ENCODE peak calls at places on chromosomes 12 and 14, in four cellular contexts. N is mammary epithelial cell, F is cardiac muscle cell, D is HepG2. G is an unnamed sample.

GRCh38 chr12:75994069-75994740 is 37.4 kb downstream of the PHLDA1 start:
- DNase-seq in N (no peak), F (no peak), D (no peak), G (no peak)

GRCh38 chr14:64253672-64254071 is 40.5 kb downstream of the ESR2 start:
- DNase-seq in N (peak; percentile 48), F (peak; percentile 46), D (no peak), G (no peak)

GRCh38 chr14:94423465-94424056 is 29.0 kb downstream of the SERPINA11 start:
- DNase-seq in N (peak; percentile 37), F (peak; percentile 80), D (peak; percentile 80), G (no peak)

GRCh38 chr12:25434493-25434892 is 118.6 kb downstream of the LMNTD1 start:
- DNase-seq in N (no peak), F (no peak), D (no peak), G (no peak)

GRCh38 chr12:4272976-4273650 is 449 bp upstream of the CCND2 start:
- DNase-seq in N (no peak), F (no peak), D (no peak), G (no peak)

GRCh38 chr12:106247731-106248176 is at the start of gene CKAP4:
- DNase-seq in N (peak; percentile 37), F (peak; percentile 93), D (peak; percentile 30), G (peak; percentile 56)

GRCh38 chr12:109540526-109541411 is 32.5 kb downstream of the MMAB start:
- DNase-seq in N (no peak), F (no peak), D (peak; percentile 34), G (no peak)

GRCh38 chr12:131159660-131160059 is 206.0 kb downstream of the ADGRD1 start:
- DNase-seq in N (no peak), F (no peak), D (peak; percentile 13), G (no peak)

GRCh38 chr14:102694530-102695171 is 82.6 kb upstream of the TRAF3 start:
- DNase-seq in N (peak; percentile 54), F (peak; percentile 85), D (peak; percentile 70), G (peak; percentile 63)

GRCh38 chr14:90999299-90999698 is 61.1 kb downstream of the RPS6KA5 start:
- DNase-seq in N (no peak), F (no peak), D (no peak), G (no peak)

GRCh38 chr12:117501066-117501465 is 139.6 kb upstream of the NOS1 start:
- DNase-seq in N (no peak), F (no peak), D (no peak), G (no peak)

GRCh38 chr12:17076335-17076734 is 470.4 kb upstream of the LMO3 start:
- DNase-seq in N (no peak), F (no peak), D (peak; percentile 8), G (no peak)

GRCh38 chr12:102824218-102824835 is 92.7 kb downstream of the PAH start:
- DNase-seq in N (peak; percentile 20), F (peak; percentile 37), D (peak; percentile 18), G (no peak)

GRCh38 chr14:77098470-77099353 is 654 bp downstream of the CIPC start:
- DNase-seq in N (no peak), F (no peak), D (no peak), G (peak; percentile 22)

GRCh38 chr12:76085159-76085868 is 829 bp upstream of the NAP1L1 start:
- DNase-seq in N (peak; percentile 10), F (peak; percentile 42), D (no peak), G (peak; percentile 56)

GRCh38 chr12:16606201-16606849 is 363 bp upstream of the LMO3 start:
- DNase-seq in N (peak; percentile 25), F (peak; percentile 72), D (no peak), G (no peak)

GRCh38 chr14:23910081-23910875 is 43.3 kb upstream of the DHRS4 start:
- DNase-seq in N (peak; percentile 53), F (peak; percentile 53), D (peak; percentile 81), G (peak; percentile 2)

GRCh38 chr12:26162905-26163304 is 32.5 kb upstream of the SSPN start:
- DNase-seq in N (no peak), F (no peak), D (no peak), G (no peak)

GRCh38 chr14:52950410-52950897 is 396 bp downstream of the FERMT2 start:
- DNase-seq in N (peak; percentile 56), F (peak; percentile 50), D (peak; percentile 22), G (peak; percentile 14)

GRCh38 chr12:78181544-78182162 is 351.0 kb downstream of the NAV3 start:
- DNase-seq in N (peak; percentile 15), F (peak; percentile 64), D (peak; percentile 2), G (no peak)

GRCh38 chr14:65910108-65910507 is 497.6 kb downstream of the FUT8 start:
- DNase-seq in N (peak; percentile 2), F (peak; percentile 81), D (no peak), G (no peak)

GRCh38 chr12:130849561-130850417 is 10.7 kb upstream of the STX2 start:
- DNase-seq in N (peak; percentile 21), F (no peak), D (peak; percentile 89), G (no peak)

GRCh38 chr14:76967788-76968187 is 60.7 kb downstream of the IRF2BPL start:
- DNase-seq in N (no peak), F (no peak), D (no peak), G (no peak)

GRCh38 chr14:56333361-56334279 is 215.4 kb downstream of the PELI2 start:
- DNase-seq in N (peak; percentile 9), F (peak; percentile 78), D (peak; percentile 13), G (no peak)

GRCh38 chr14:37591941-37592287 is 3.1 kb downstream of the FOXA1 start:
- DNase-seq in N (no peak), F (no peak), D (no peak), G (no peak)

GRCh38 chr14:37592288-37593274 is 2.5 kb downstream of the FOXA1 start:
- DNase-seq in N (no peak), F (no peak), D (no peak), G (no peak)

GRCh38 chr14:37594238-37594915 is 672 bp downstream of the FOXA1 start:
- DNase-seq in N (peak; percentile 74), F (peak; percentile 84), D (peak; percentile 99), G (no peak)

GRCh38 chr14:37594916-37595808 is at the start of the genes FOXA1 and TTC6:
- DNase-seq in N (peak; percentile 51), F (peak; percentile 32), D (peak; percentile 96), G (no peak)

GRCh38 chr14:37593496-37594237 is 1.4 kb downstream of the FOXA1 start:
- DNase-seq in N (no peak), F (no peak), D (no peak), G (no peak)
- H3K27me3 ChIP-seq in N (peaks cover 37% of the 10 kb centered on the region), F (peaks cover 99% of the 10 kb centered on the region), D (no peaks in the 10 kb centered on the region), G (peaks cover 34% of the 10 kb centered on the region)

DNA sequence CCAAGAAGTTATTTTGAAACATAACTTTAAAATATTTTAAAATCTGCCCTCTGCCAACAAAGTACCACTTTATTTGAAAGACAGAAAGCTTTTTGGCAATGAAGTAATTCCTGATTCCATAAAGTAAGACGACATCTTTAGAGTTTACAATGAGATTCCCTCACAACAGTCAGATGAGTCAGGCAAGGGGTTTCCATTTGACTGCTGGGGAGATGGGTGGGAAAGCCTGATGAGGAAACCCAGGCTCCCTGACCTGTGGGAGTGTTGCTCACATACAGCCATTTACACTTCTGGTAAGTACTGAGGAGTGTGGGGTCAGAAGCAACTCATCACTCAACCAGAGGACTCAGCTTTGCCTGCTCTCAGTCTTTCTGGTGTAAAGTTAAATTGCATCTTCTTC is 10.2 kb downstream of the KITLG start:
- DNase-seq in N (peak; percentile 51), F (peak; percentile 59), D (no peak), G (no peak)
- H3K4me3 ChIP-seq in N (no peak overlapping the region), F (no peak overlapping the region), D (no peak overlapping the region), G (no peak overlapping the region)

GRCh38 chr12:32822344-32822743 is 66.6 kb upstream of the YARS2 start:
- DNase-seq in N (no peak), F (no peak), D (no peak), G (no peak)

GRCh38 chr12:32828552-32828951 is 68.0 kb downstream of the PKP2 start:
- DNase-seq in N (no peak), F (peak; percentile 22), D (no peak), G (no peak)

GRCh38 chr12:32828120-32828519 is 68.5 kb downstream of the PKP2 start:
- DNase-seq in N (no peak), F (no peak), D (no peak), G (no peak)

GRCh38 chr12:32824596-32824995 is 68.9 kb upstream of the YARS2 start:
- DNase-seq in N (no peak), F (no peak), D (no peak), G (no peak)

GRCh38 chr12:32826807-32827412 is 69.7 kb downstream of the PKP2 start:
- DNase-seq in N (no peak), F (no peak), D (no peak), G (no peak)
- H3K27ac ChIP-seq in N (no peak overlapping the region), F (peak overlapping the region; percentile 98), D (no peak overlapping the region), G (no peak overlapping the region)

DNA sequence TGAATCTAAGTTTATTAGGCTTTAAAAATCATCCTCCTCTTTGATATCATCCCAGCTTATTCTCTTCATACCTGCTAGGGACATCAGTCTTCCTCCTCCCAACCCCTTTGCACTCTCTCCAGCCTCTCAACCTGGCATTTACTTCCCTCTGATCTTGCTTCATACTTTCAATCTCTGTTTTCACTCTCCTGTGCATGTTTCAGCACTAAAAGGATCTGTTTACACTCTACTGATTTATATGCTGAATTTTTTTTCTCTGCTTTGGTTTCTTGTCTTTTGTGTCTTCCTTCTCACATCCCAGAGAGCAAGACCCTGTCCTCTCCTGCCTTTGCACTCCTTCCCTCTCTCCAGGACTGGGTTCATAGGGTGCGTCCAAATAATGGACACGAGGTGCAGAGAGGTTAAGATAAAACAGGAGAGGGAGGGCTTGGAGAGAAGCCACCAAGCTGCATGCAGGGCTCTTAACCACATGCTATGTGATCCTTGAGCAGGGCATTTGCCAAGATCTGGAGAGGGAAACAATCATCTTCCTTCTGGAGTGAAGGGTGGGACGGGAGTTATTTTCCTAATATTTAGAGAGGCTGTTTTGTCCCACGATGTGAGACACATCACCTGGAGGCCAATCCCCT is 3.0 kb upstream of the CISTR start:
- DNase-seq in N (no peak), F (peak; percentile 69), D (no peak), G (no peak)
- H3K27me3 ChIP-seq in N (peaks cover 12% of the 10 kb centered on the region), F (peaks cover 88% of the 10 kb centered on the region), D (peaks cover 93% of the 10 kb centered on the region), G (peaks cover 32% of the 10 kb centered on the region)

G was measured in CD4-positive, alpha-beta memory T cell.